ENCODE peak calls at places on chromosome 5, in five cellular contexts. One of them, this sample, is unnamed.
A peak's percentile ranks its signal among the peaks of the same experiment; 100 is the strongest.

GRCh38 chr5:76617675-76618074 is 5.5 kb downstream of the F2RL2 start:
- DNase-seq in posterior cingulate gyrus: no peak
- DNase-seq in stimulated activated CD4-positive, alpha-beta T cell treated with anti-CD3 and anti-CD28 coated beads, Interleukin-1b, Interleukin-23, amount 100 ng/mL, for 24 hours: no peak
- DNase-seq in GM12865: no peak
- DNase-seq in stomach: no peak
- DNase-seq in this sample: no peak

GRCh38 chr5:88279584-88279983 is 10.9 kb upstream of the TMEM161B start:
- DNase-seq in posterior cingulate gyrus: no peak
- DNase-seq in stimulated activated CD4-positive, alpha-beta T cell treated with anti-CD3 and anti-CD28 coated beads, Interleukin-1b, Interleukin-23, amount 100 ng/mL, for 24 hours: no peak
- DNase-seq in GM12865: no peak
- DNase-seq in stomach: no peak
- DNase-seq in this sample: no peak

GRCh38 chr5:142976861-142977260 is 206.7 kb downstream of the ARHGAP26 start:
- DNase-seq in posterior cingulate gyrus: no peak
- DNase-seq in stimulated activated CD4-positive, alpha-beta T cell treated with anti-CD3 and anti-CD28 coated beads, Interleukin-1b, Interleukin-23, amount 100 ng/mL, for 24 hours: no peak
- DNase-seq in GM12865: no peak
- DNase-seq in stomach: no peak
- DNase-seq in this sample: no peak

GRCh38 chr5:16805478-16805877 is 130.6 kb downstream of the MYO10 start:
- DNase-seq in posterior cingulate gyrus: no peak
- DNase-seq in stimulated activated CD4-positive, alpha-beta T cell treated with anti-CD3 and anti-CD28 coated beads, Interleukin-1b, Interleukin-23, amount 100 ng/mL, for 24 hours: no peak
- DNase-seq in GM12865: no peak
- DNase-seq in stomach: no peak
- DNase-seq in this sample: no peak

GRCh38 chr5:139634028-139634325 is 14.2 kb upstream of the CXXC5 start:
- DNase-seq in posterior cingulate gyrus: no peak
- DNase-seq in stimulated activated CD4-positive, alpha-beta T cell treated with anti-CD3 and anti-CD28 coated beads, Interleukin-1b, Interleukin-23, amount 100 ng/mL, for 24 hours: no peak
- DNase-seq in GM12865: no peak
- DNase-seq in stomach: peak; percentile 13
- DNase-seq in this sample: peak; percentile 44

GRCh38 chr5:138725153-138725884 is 27.9 kb upstream of the CTNNA1 start:
- DNase-seq in posterior cingulate gyrus: peak; percentile 90
- DNase-seq in stimulated activated CD4-positive, alpha-beta T cell treated with anti-CD3 and anti-CD28 coated beads, Interleukin-1b, Interleukin-23, amount 100 ng/mL, for 24 hours: no peak
- DNase-seq in GM12865: peak; percentile 23
- DNase-seq in stomach: peak; percentile 71
- DNase-seq in this sample: no peak

GRCh38 chr5:36944607-36945225 is 68.1 kb downstream of the NIPBL start:
- DNase-seq in posterior cingulate gyrus: no peak
- DNase-seq in stimulated activated CD4-positive, alpha-beta T cell treated with anti-CD3 and anti-CD28 coated beads, Interleukin-1b, Interleukin-23, amount 100 ng/mL, for 24 hours: no peak
- DNase-seq in GM12865: peak; percentile 75
- DNase-seq in stomach: no peak
- DNase-seq in this sample: no peak

GRCh38 chr5:106094128-106094726 is 1576.5 kb downstream of the EFNA5 start:
- DNase-seq in posterior cingulate gyrus: no peak
- DNase-seq in stimulated activated CD4-positive, alpha-beta T cell treated with anti-CD3 and anti-CD28 coated beads, Interleukin-1b, Interleukin-23, amount 100 ng/mL, for 24 hours: no peak
- DNase-seq in GM12865: peak; percentile 40
- DNase-seq in stomach: no peak
- DNase-seq in this sample: no peak

GRCh38 chr5:37495210-37495609 is 116.1 kb downstream of the WDR70 start:
- DNase-seq in posterior cingulate gyrus: no peak
- DNase-seq in stimulated activated CD4-positive, alpha-beta T cell treated with anti-CD3 and anti-CD28 coated beads, Interleukin-1b, Interleukin-23, amount 100 ng/mL, for 24 hours: no peak
- DNase-seq in GM12865: no peak
- DNase-seq in stomach: no peak
- DNase-seq in this sample: no peak

GRCh38 chr5:145243016-145243415 is 592.1 kb downstream of the PRELID2 start:
- DNase-seq in posterior cingulate gyrus: no peak
- DNase-seq in stimulated activated CD4-positive, alpha-beta T cell treated with anti-CD3 and anti-CD28 coated beads, Interleukin-1b, Interleukin-23, amount 100 ng/mL, for 24 hours: no peak
- DNase-seq in GM12865: no peak
- DNase-seq in stomach: no peak
- DNase-seq in this sample: no peak

GRCh38 chr5:96752341-96753016 is 55.3 kb downstream of the ERAP1 start:
- DNase-seq in posterior cingulate gyrus: no peak
- DNase-seq in stimulated activated CD4-positive, alpha-beta T cell treated with anti-CD3 and anti-CD28 coated beads, Interleukin-1b, Interleukin-23, amount 100 ng/mL, for 24 hours: peak; percentile 21
- DNase-seq in GM12865: peak; percentile 71
- DNase-seq in stomach: no peak
- DNase-seq in this sample: no peak

GRCh38 chr5:82563745-82564144 is 285.6 kb upstream of the RPS23 start:
- DNase-seq in posterior cingulate gyrus: peak; percentile 29
- DNase-seq in stimulated activated CD4-positive, alpha-beta T cell treated with anti-CD3 and anti-CD28 coated beads, Interleukin-1b, Interleukin-23, amount 100 ng/mL, for 24 hours: no peak
- DNase-seq in GM12865: no peak
- DNase-seq in stomach: no peak
- DNase-seq in this sample: no peak

GRCh38 chr5:73826761-73827450 is 200.9 kb downstream of the ARHGEF28 start:
- DNase-seq in posterior cingulate gyrus: no peak
- DNase-seq in stimulated activated CD4-positive, alpha-beta T cell treated with anti-CD3 and anti-CD28 coated beads, Interleukin-1b, Interleukin-23, amount 100 ng/mL, for 24 hours: no peak
- DNase-seq in GM12865: no peak
- DNase-seq in stomach: no peak
- DNase-seq in this sample: no peak

GRCh38 chr5:172173771-172174170 is 14.3 kb downstream of the STK10 start:
- DNase-seq in posterior cingulate gyrus: no peak
- DNase-seq in stimulated activated CD4-positive, alpha-beta T cell treated with anti-CD3 and anti-CD28 coated beads, Interleukin-1b, Interleukin-23, amount 100 ng/mL, for 24 hours: no peak
- DNase-seq in GM12865: no peak
- DNase-seq in stomach: no peak
- DNase-seq in this sample: no peak

GRCh38 chr5:140870221-140871201 is 1.8 kb downstream of the PCDHA11 start:
- DNase-seq in posterior cingulate gyrus: peak; percentile 78
- DNase-seq in stimulated activated CD4-positive, alpha-beta T cell treated with anti-CD3 and anti-CD28 coated beads, Interleukin-1b, Interleukin-23, amount 100 ng/mL, for 24 hours: no peak
- DNase-seq in GM12865: no peak
- DNase-seq in stomach: no peak
- DNase-seq in this sample: no peak

GRCh38 chr5:129664336-129664937 is 83.5 kb upstream of the MINAR2 start:
- DNase-seq in posterior cingulate gyrus: no peak
- DNase-seq in stimulated activated CD4-positive, alpha-beta T cell treated with anti-CD3 and anti-CD28 coated beads, Interleukin-1b, Interleukin-23, amount 100 ng/mL, for 24 hours: peak; percentile 2
- DNase-seq in GM12865: peak; percentile 61
- DNase-seq in stomach: peak; percentile 60
- DNase-seq in this sample: peak; percentile 16

GRCh38 chr5:15620501-15620900 is 120.5 kb downstream of the FBXL7 start:
- DNase-seq in posterior cingulate gyrus: no peak
- DNase-seq in stimulated activated CD4-positive, alpha-beta T cell treated with anti-CD3 and anti-CD28 coated beads, Interleukin-1b, Interleukin-23, amount 100 ng/mL, for 24 hours: no peak
- DNase-seq in GM12865: no peak
- DNase-seq in stomach: no peak
- DNase-seq in this sample: no peak

GRCh38 chr5:169287529-169287928 is 13.4 kb downstream of the SLIT3 start:
- DNase-seq in posterior cingulate gyrus: no peak
- DNase-seq in stimulated activated CD4-positive, alpha-beta T cell treated with anti-CD3 and anti-CD28 coated beads, Interleukin-1b, Interleukin-23, amount 100 ng/mL, for 24 hours: no peak
- DNase-seq in GM12865: no peak
- DNase-seq in stomach: no peak
- DNase-seq in this sample: no peak

GRCh38 chr5:18990852-18991251 is 997.1 kb downstream of the CDH18 start:
- DNase-seq in posterior cingulate gyrus: no peak
- DNase-seq in stimulated activated CD4-positive, alpha-beta T cell treated with anti-CD3 and anti-CD28 coated beads, Interleukin-1b, Interleukin-23, amount 100 ng/mL, for 24 hours: no peak
- DNase-seq in GM12865: no peak
- DNase-seq in stomach: no peak
- DNase-seq in this sample: no peak

GRCh38 chr5:126139086-126139485 is 284.1 kb upstream of the GRAMD2B start:
- DNase-seq in posterior cingulate gyrus: no peak
- DNase-seq in stimulated activated CD4-positive, alpha-beta T cell treated with anti-CD3 and anti-CD28 coated beads, Interleukin-1b, Interleukin-23, amount 100 ng/mL, for 24 hours: no peak
- DNase-seq in GM12865: no peak
- DNase-seq in stomach: no peak
- DNase-seq in this sample: no peak

GRCh38 chr5:95080026-95080425 is 204.9 kb downstream of the MCTP1 start:
- DNase-seq in posterior cingulate gyrus: no peak
- DNase-seq in stimulated activated CD4-positive, alpha-beta T cell treated with anti-CD3 and anti-CD28 coated beads, Interleukin-1b, Interleukin-23, amount 100 ng/mL, for 24 hours: no peak
- DNase-seq in GM12865: no peak
- DNase-seq in stomach: no peak
- DNase-seq in this sample: no peak

GRCh38 chr5:14178671-14179211 is 35.6 kb downstream of the TRIO start:
- DNase-seq in posterior cingulate gyrus: no peak
- DNase-seq in stimulated activated CD4-positive, alpha-beta T cell treated with anti-CD3 and anti-CD28 coated beads, Interleukin-1b, Interleukin-23, amount 100 ng/mL, for 24 hours: no peak
- DNase-seq in GM12865: peak; percentile 26
- DNase-seq in stomach: no peak
- DNase-seq in this sample: no peak

This sample was measured in Peyer's patch.